ENCODE peak calls at places on chromosomes 4 and X, in seven cellular contexts. F, B, Y, P, J, X and D are unnamed samples.

GRCh38 chrX:8848921-8849320 is 47.7 kb upstream of the FAM9A start:
- DNase-seq in F (no peak), B (no peak), Y (no peak), P (no peak), J (no peak), X (no peak), D (no peak)

GRCh38 chr4:73707918-73708577 is 32.3 kb upstream of the CXCL8 start:
- DNase-seq in F (no peak), B (peak), Y (peak), P (peak), J (no peak), X (no peak), D (peak)

GRCh38 chr4:92522371-92522770 is 218.6 kb downstream of the GRID2 start:
- DNase-seq in F (no peak), B (no peak), Y (no peak), P (no peak), J (no peak), X (no peak), D (no peak)

GRCh38 chrX:39758791-39759525 is 338.8 kb downstream of the BCOR start:
- DNase-seq in F (no peak), B (no peak), Y (no peak), P (no peak), J (no peak), X (no peak), D (no peak)

GRCh38 chr4:15238720-15239119 is 189.1 kb upstream of the C1QTNF7 start:
- DNase-seq in F (no peak), B (no peak), Y (peak), P (no peak), J (no peak), X (no peak), D (peak)

GRCh38 chr4:17721496-17722360 is 59.7 kb downstream of the FAM184B start:
- DNase-seq in F (no peak), B (no peak), Y (peak), P (peak), J (no peak), X (no peak), D (no peak)

GRCh38 chrX:13131511-13132137 is 87.2 kb upstream of the FAM9C start:
- DNase-seq in F (no peak), B (no peak), Y (no peak), P (no peak), J (no peak), X (no peak), D (no peak)

GRCh38 chr4:154559141-154559841 is 3.5 kb upstream of the FGB start:
- DNase-seq in F (no peak), B (no peak), Y (peak), P (peak), J (no peak), X (no peak), D (no peak)

GRCh38 chr4:19213388-19213787 is 1038.3 kb upstream of the SLIT2 start:
- DNase-seq in F (no peak), B (no peak), Y (no peak), P (no peak), J (no peak), X (no peak), D (no peak)